ENCODE peak calls at places on chromosome 12, in four cellular contexts. One of them, this sample, is unnamed.

GRCh38 chr12:2627343-2628191 is 167.2 kb upstream of the FKBP4 start:
- DNase-seq in A549: no peak
- DNase-seq in K562: peak
- DNase-seq in HepG2: no peak
- DNase-seq in this sample: no peak

GRCh38 chr12:38711055-38711454 is 194.3 kb downstream of the CPNE8 start:
- DNase-seq in A549: no peak
- DNase-seq in K562: no peak
- DNase-seq in HepG2: peak
- DNase-seq in this sample: no peak

GRCh38 chr12:1773937-1774655 is 46.3 kb upstream of the LRTM2 start:
- DNase-seq in A549: no peak
- DNase-seq in K562: no peak
- DNase-seq in HepG2: no peak
- DNase-seq in this sample: no peak

GRCh38 chr12:5627053-5627630 is 195.2 kb downstream of the NTF3 start:
- DNase-seq in A549: no peak
- DNase-seq in K562: no peak
- DNase-seq in HepG2: no peak
- DNase-seq in this sample: no peak

GRCh38 chr12:107395817-107396216 is 289.8 kb upstream of the PWP1 start:
- DNase-seq in A549: peak
- DNase-seq in K562: no peak
- DNase-seq in HepG2: no peak
- DNase-seq in this sample: no peak

GRCh38 chr12:131209082-131210070 is 255.7 kb downstream of the ADGRD1 start:
- DNase-seq in A549: no peak
- DNase-seq in K562: no peak
- DNase-seq in HepG2: no peak
- DNase-seq in this sample: no peak

GRCh38 chr12:1836241-1836803 is 16.0 kb downstream of the LRTM2 start:
- DNase-seq in A549: no peak
- DNase-seq in K562: no peak
- DNase-seq in HepG2: no peak
- DNase-seq in this sample: no peak

GRCh38 chr12:113479578-113480335 is 8.1 kb upstream of the LHX5 start:
- DNase-seq in A549: no peak
- DNase-seq in K562: peak
- DNase-seq in HepG2: peak
- DNase-seq in this sample: peak

GRCh38 chr12:113162102-113163029 is 12.8 kb downstream of the CFAP73 start:
- DNase-seq in A549: no peak
- DNase-seq in K562: peak
- DNase-seq in HepG2: no peak
- DNase-seq in this sample: no peak

GRCh38 chr12:21169878-21170472 is 39.0 kb downstream of the SLCO1B1 start:
- DNase-seq in A549: peak
- DNase-seq in K562: peak
- DNase-seq in HepG2: peak
- DNase-seq in this sample: peak

GRCh38 chr12:13203028-13203922 is 6.7 kb downstream of the EMP1 start:
- DNase-seq in A549: peak
- DNase-seq in K562: no peak
- DNase-seq in HepG2: no peak
- DNase-seq in this sample: peak

GRCh38 chr12:31599053-31599452 is 8.1 kb upstream of the DENND5B start:
- DNase-seq in A549: no peak
- DNase-seq in K562: no peak
- DNase-seq in HepG2: no peak
- DNase-seq in this sample: no peak

GRCh38 chr12:75177997-75178396 is 31.6 kb downstream of the KCNC2 start:
- DNase-seq in A549: peak
- DNase-seq in K562: no peak
- DNase-seq in HepG2: peak
- DNase-seq in this sample: no peak

GRCh38 chr12:47361389-47362031 is 281.8 kb upstream of the AMIGO2 start:
- DNase-seq in A549: peak
- DNase-seq in K562: peak
- DNase-seq in HepG2: no peak
- DNase-seq in this sample: no peak

GRCh38 chr12:91935299-91935698 is 210.3 kb downstream of the BTG1 start:
- DNase-seq in A549: no peak
- DNase-seq in K562: no peak
- DNase-seq in HepG2: no peak
- DNase-seq in this sample: no peak

GRCh38 chr12:106251636-106252035 is 3.8 kb upstream of the CKAP4 start:
- DNase-seq in A549: no peak
- DNase-seq in K562: no peak
- DNase-seq in HepG2: no peak
- DNase-seq in this sample: no peak

GRCh38 chr12:52197371-52198231 is 5.8 kb upstream of the KRT80 start:
- DNase-seq in A549: no peak
- DNase-seq in K562: no peak
- DNase-seq in HepG2: no peak
- DNase-seq in this sample: no peak

GRCh38 chr12:109727039-109727723 is 13.6 kb downstream of the FAM222A start:
- DNase-seq in A549: no peak
- DNase-seq in K562: no peak
- DNase-seq in HepG2: peak
- DNase-seq in this sample: no peak
- TF ChIP-seq RNF2 in A549: no peak
- TF ChIP-seq RNF2 in K562: no peak
- TF ChIP-seq RNF2 in HepG2: no peak
- TF ChIP-seq RNF2 in this sample: no peak

DNA sequence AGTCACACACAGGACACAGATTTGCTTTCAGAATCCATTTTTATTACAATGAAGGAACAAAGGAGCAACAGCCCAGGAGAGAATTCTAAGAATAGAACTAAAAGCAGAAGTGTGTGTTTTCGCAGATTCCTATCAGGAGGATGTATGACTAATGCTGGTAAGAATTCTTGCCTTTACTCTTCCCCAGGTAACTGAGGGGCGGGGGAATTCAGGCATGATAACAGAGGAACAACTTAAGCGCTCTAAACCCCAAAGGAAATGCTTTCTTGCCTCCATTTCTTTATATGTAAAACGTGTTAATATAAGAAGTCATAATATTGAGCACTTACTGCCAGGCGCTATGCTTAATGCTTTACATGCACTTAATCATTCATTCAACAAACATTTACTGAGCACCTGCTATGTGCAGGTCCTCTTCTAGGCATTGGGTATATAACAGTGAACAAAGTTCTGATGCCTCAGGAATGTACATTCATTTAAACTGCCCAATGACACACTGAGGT is 4.5 kb downstream of the HCAR1 start:
- DNase-seq in A549: peak
- DNase-seq in K562: peak
- DNase-seq in HepG2: peak
- DNase-seq in this sample: no peak
- TF ChIP-seq EP300 in A549: no peak
- TF ChIP-seq EP300 in K562: peak
- TF ChIP-seq EP300 in HepG2: no peak
- TF ChIP-seq EP300 in this sample: no peak

DNA sequence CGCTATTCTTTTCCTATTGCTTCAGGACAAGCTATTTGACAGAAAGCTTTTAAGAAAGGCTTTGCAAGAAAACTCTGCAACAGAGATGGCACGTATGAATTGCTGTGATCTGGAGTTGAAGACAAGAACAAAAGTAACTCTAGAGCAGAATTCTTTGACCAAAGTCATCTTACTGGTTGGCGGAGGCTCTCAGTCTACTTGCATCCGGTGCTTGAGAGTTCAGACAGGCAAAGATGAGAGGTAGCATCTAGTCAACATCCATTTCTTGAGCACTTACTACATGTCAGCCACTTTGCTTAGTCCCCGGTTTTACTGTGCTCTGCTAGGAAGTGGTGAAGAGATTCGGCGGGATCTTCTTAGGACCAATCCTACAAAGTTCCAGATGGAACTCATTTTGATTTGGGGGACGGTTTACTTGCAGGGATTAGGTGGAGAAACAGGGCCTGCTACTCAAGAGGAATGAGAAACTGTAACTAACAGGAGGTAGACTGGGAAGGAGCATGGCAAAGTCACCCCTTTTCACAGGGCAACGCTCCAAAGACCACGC is 409 bp upstream of the CCDC91 start:
- DNase-seq in A549: no peak
- DNase-seq in K562: peak
- DNase-seq in HepG2: no peak
- DNase-seq in this sample: no peak
- TF ChIP-seq RNF2 in A549: no peak
- TF ChIP-seq RNF2 in K562: no peak
- TF ChIP-seq RNF2 in HepG2: no peak
- TF ChIP-seq RNF2 in this sample: no peak

DNA sequence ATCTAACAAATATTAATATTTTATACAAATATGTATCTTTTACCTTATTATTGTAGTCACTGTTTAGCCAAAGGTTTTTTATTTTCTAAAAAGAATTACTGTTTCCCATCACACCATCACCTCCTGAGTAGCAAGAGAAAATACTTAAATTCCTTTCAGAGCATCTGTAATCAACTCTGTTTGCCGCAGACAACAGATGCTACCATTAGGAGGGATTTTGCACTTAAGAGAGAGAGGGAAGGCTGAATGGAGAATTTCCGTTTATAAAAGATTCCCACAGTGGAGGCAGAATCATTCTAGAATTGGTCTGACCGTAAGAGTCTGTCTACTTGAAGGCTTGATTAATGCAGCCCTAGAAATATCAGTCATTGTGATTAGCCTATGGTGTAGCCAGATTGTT is 115.8 kb downstream of the NEDD1 start:
- DNase-seq in A549: no peak
- DNase-seq in K562: no peak
- DNase-seq in HepG2: no peak
- DNase-seq in this sample: no peak
- TF ChIP-seq EP300 in A549: no peak
- TF ChIP-seq EP300 in K562: no peak
- TF ChIP-seq EP300 in HepG2: no peak
- TF ChIP-seq EP300 in this sample: no peak

GRCh38 chr12:116492703-116493324 is 66.4 kb upstream of the MAP1LC3B2 start:
- DNase-seq in A549: peak
- DNase-seq in K562: peak
- DNase-seq in HepG2: no peak
- DNase-seq in this sample: no peak

GRCh38 chr12:116498471-116498870 is 60.7 kb upstream of the MAP1LC3B2 start:
- DNase-seq in A549: no peak
- DNase-seq in K562: no peak
- DNase-seq in HepG2: no peak
- DNase-seq in this sample: no peak

GRCh38 chr12:116495260-116495659 is 63.9 kb upstream of the MAP1LC3B2 start:
- DNase-seq in A549: peak
- DNase-seq in K562: no peak
- DNase-seq in HepG2: no peak
- DNase-seq in this sample: no peak

GRCh38 chr12:116502141-116502725 is 56.9 kb upstream of the MAP1LC3B2 start:
- DNase-seq in A549: no peak
- DNase-seq in K562: no peak
- DNase-seq in HepG2: no peak
- DNase-seq in this sample: no peak

DNA sequence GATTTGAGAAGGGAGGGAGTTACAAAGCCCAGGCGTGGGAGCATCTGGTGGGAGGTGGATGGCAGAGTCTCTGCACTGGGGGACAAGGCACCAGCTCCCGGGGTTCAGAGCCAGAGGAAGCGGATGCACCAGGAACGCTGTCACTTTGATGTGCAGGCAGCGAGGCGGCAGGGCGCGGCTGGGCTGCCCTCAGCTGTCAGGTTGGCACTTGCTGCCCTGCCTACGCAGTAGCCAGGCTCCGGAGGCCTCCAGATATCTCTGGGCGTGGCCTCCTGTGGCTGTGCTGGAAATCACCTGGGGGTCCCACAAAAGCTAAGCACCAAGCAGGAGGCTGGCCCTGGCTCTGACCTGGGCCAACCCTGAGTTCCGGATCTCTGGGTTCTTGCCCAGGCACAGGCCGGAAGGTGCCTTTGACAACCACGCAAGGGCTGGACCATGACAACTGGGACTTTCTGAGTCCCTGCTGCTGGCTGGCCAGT is 62.1 kb upstream of the MAP1LC3B2 start:
- DNase-seq in A549: no peak
- DNase-seq in K562: no peak
- DNase-seq in HepG2: no peak
- DNase-seq in this sample: no peak
- TF ChIP-seq RNF2 in A549: no peak
- TF ChIP-seq RNF2 in K562: no peak
- TF ChIP-seq RNF2 in HepG2: no peak
- TF ChIP-seq RNF2 in this sample: no peak

DNA sequence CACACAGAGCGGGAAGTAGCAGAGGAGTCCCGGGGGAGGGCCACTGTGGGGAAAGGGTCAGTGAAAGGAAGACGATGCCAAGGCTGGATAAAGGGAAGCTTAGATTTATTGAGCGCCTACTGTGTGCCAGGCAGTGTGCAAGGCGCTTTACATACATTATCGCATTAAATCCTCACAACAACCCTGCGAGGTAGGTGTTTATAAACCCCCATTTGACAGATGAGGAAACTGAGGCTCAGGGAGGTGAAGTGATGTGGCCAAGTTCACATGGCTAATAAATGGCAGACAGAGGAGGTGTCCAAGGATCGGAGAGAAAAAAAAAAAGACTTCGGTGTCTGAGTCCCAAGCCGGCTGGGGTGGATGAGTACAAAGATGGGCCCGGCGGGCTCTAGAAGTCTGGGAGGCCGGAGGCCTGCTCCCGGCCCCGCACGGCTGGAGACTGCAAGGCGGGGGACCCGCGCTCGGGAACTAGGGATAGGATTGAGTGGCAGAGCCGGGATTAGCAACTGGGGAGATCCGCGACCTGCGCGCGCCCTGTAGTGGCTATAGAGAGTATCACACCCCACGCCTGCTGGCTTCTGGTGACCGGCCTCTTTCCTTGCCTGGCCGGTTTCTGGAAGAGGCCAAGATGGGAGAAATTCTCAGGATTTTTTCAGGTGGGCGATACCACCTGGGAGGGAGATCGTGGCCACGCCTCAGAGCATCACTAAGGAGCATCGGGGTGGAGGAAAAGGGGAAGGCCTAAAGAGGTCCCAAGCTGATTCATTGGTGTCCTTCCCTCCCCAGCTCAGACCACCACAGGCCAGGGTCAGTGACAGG is 3.9 kb downstream of the DDN start:
- DNase-seq in A549: peak
- DNase-seq in K562: peak
- DNase-seq in HepG2: peak
- DNase-seq in this sample: peak
- TF ChIP-seq EP300 in A549: no peak
- TF ChIP-seq EP300 in K562: no peak
- TF ChIP-seq EP300 in HepG2: no peak
- TF ChIP-seq EP300 in this sample: no peak

DNA sequence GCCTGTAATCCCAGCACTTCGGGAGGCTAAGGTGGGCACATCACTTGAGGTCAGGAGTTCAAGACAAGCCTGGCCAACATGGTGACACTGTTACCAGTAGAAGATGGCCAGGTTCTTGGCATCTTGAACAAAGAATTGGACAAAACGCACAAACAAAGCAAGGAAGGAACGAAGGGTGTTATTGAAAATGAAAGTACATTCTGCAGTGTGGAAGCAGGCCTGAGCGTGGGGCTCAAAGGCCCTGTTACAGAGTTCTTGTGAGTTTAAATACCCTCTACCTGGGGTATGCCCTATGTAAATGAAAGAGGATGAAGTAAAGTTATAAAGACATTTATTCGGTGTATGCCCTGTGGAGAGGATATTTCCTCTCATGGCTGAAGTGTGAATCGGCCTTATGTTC is 20.8 kb upstream of the CDK17 start:
- DNase-seq in A549: no peak
- DNase-seq in K562: no peak
- DNase-seq in HepG2: no peak
- DNase-seq in this sample: no peak
- TF ChIP-seq RNF2 in A549: no peak
- TF ChIP-seq RNF2 in K562: no peak
- TF ChIP-seq RNF2 in HepG2: no peak
- TF ChIP-seq RNF2 in this sample: no peak